ENCODE peak calls at places on chromosome 17, in six cellular contexts. P is mucosa of descending colon, Z is astrocyte of the spinal cord, H is lower leg skin, J is GM20000, W is prostate gland. X is an unnamed sample.
A peak's percentile ranks its signal among the peaks of the same experiment; 100 is the strongest.

GRCh38 chr17:34351041-34351575 is 5.2 kb upstream of the CCL13 start:
- DNase-seq in H (no peak), Z (no peak), J (no peak), P (no peak), W (no peak), X (no peak)

GRCh38 chr17:46163316-46163715 is 29.9 kb downstream of the KANSL1 start:
- DNase-seq in W (no peak), J (no peak), Z (no peak), H (no peak), P (no peak), X (no peak)

GRCh38 chr17:17041018-17041521 is 1.2 kb upstream of the MPRIP start:
- DNase-seq in W (no peak), J (no peak), H (peak; percentile 84), Z (no peak), P (no peak), X (no peak)

GRCh38 chr17:76873856-76874255 is 5.7 kb downstream of the MGAT5B start:
- DNase-seq in W (no peak), J (no peak), P (no peak), Z (no peak), H (no peak), X (no peak)

GRCh38 chr17:7439462-7440112 is at the start of gene FGF11:
- DNase-seq in J (no peak), W (no peak), H (no peak), P (no peak), Z (no peak), X (peak; percentile 15)

GRCh38 chr17:6599364-6599763 is 41.1 kb downstream of the KIAA0753 start:
- DNase-seq in Z (no peak), P (no peak), H (no peak), J (no peak), W (no peak), X (no peak)

GRCh38 chr17:8359769-8360168 is 16.7 kb downstream of the KRABD2 start:
- DNase-seq in Z (peak; percentile 78), J (no peak), P (no peak), W (no peak), H (no peak), X (no peak)

GRCh38 chr17:78883090-78883532 is 19.9 kb downstream of the CEP295NL start:
- DNase-seq in Z (peak; percentile 71), J (no peak), P (no peak), W (no peak), H (peak; percentile 96), X (peak; percentile 20)

GRCh38 chr17:20266806-20267458 is 200.4 kb downstream of the LGALS9B start:
- DNase-seq in W (no peak), P (no peak), J (no peak), H (no peak), Z (peak; percentile 65), X (no peak)

GRCh38 chr17:39064374-39064773 is 87.1 kb downstream of the PLXDC1 start:
- DNase-seq in H (no peak), W (no peak), J (no peak), Z (peak; percentile 45), P (no peak), X (no peak)

GRCh38 chr17:57868007-57868774 is 18.3 kb upstream of the MRPS23 start:
- DNase-seq in J (peak; percentile 86), H (peak; percentile 95), Z (peak; percentile 95), W (peak; percentile 78), P (peak; percentile 35), X (peak; percentile 70)

GRCh38 chr17:55605705-55606104 is 94.5 kb upstream of the SMIM36 start:
- DNase-seq in J (no peak), Z (no peak), H (no peak), P (no peak), W (no peak), X (no peak)

GRCh38 chr17:4953461-4953961 is 2.6 kb downstream of the ENO3 start:
- DNase-seq in J (no peak), W (no peak), H (no peak), P (no peak), Z (peak; percentile 70), X (no peak)

DNA sequence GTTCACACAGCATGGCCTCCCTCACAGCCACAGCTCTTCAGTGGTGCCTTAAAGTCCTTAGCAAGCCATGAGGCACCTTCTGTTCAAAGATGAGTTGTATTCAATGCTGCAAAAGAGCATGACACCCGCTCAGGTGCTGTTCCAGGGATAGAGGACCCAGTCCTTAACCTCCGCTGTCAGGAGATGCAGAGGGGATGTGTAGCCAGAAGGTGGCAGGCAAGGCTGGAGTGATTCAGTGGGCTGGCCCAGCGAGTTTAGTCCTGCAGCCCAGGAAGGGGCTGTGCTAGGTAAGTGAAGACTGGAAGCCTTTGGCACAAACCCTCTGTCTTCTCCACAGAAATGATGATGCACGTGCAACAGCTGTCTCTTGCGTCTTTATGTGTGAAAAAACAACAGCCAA is 25.0 kb upstream of the ADAM11 start:
- DNase-seq in P (no peak), Z (peak; percentile 7), W (no peak), H (no peak), J (no peak), X (no peak)
- TF ChIP-seq CTCF in P (no peak), Z (peak; percentile 48), W (no peak), H (no peak), J (peak; percentile 18), X (no peak)

GRCh38 chr17:73340093-73340596 is 28.3 kb upstream of the CDC42EP4 start:
- DNase-seq in P (no peak), J (no peak), H (no peak), Z (peak; percentile 86), W (no peak), X (peak; percentile 10)
- TF ChIP-seq CTCF in P (no peak), J (no peak), H (no peak), Z (peak; percentile 41), W (no peak), X (no peak)

GRCh38 chr17:2170023-2170422 is 115.1 kb downstream of the HIC1 start:
- DNase-seq in P (peak; percentile 55), Z (no peak), H (no peak), W (no peak), J (peak; percentile 57), X (peak; percentile 56)
- TF ChIP-seq CTCF in P (no peak), Z (peak; percentile 25), H (no peak), W (no peak), J (peak; percentile 51), X (no peak)

DNA sequence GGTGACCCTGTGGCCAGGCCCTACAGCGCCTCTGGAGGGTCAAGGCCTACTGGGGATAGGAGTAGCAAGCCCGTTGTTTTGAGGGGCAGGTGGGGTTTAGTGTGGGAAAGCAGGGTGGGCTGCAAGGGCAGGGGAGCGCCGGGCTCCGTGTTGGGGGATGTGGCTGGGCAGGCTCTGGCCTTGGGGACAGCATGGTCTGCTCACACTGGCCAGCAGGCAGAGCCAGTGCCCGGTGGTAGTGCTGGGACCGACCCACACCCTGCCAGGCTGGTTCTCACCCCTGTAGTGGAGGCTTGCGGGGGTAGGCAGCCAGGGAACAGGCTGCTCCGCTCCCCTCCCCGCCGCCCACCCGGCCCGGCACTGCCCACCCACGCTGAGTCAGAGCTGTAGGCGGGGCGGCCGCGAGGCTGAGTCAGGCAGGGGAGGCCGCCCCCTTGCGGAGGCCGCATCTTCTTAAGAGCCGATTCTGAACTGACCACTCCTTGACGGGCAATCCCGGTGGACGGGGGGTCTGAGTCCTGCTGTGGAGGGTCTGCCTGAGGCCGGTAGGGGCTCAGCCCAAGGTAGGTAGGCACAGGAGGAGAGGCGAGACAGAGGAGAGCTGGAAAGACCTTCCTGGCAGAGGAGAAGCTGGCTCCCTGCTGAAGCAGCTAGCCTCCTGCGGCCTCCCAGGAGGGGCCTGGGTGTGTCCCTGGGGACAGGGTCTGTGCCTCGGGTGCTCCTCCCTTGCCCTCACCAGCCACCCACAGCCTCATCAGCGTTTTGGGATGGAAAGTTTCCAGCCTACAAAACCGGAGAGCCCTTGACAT is 62.4 kb downstream of the BAIAP2 start:
- DNase-seq in J (peak; percentile 68), W (peak; percentile 73), Z (peak; percentile 90), P (peak; percentile 83), H (peak; percentile 95), X (peak; percentile 79)
- TF ChIP-seq CTCF in J (no peak), W (peak; percentile 86), Z (peak; percentile 76), P (no peak), H (no peak), X (peak; percentile 42)

GRCh38 chr17:74806334-74806733 is 30.2 kb upstream of the NAT9 start:
- DNase-seq in Z (no peak), J (no peak), W (no peak), P (no peak), H (no peak), X (no peak)

GRCh38 chr17:74805543-74805991 is 29.4 kb upstream of the NAT9 start:
- DNase-seq in Z (no peak), P (no peak), W (no peak), J (no peak), H (no peak), X (no peak)

GRCh38 chr17:74807376-74807775 is 31.2 kb upstream of the NAT9 start:
- DNase-seq in W (no peak), H (no peak), P (no peak), J (no peak), Z (no peak), X (no peak)

GRCh38 chr17:74809031-74809430 is 32.9 kb upstream of the NAT9 start:
- DNase-seq in J (no peak), H (no peak), Z (no peak), P (no peak), W (no peak), X (no peak)

GRCh38 chr17:74807925-74808324 is 31.8 kb upstream of the NAT9 start:
- DNase-seq in W (no peak), J (no peak), P (no peak), Z (no peak), H (no peak), X (no peak)
- TF ChIP-seq CTCF in W (no peak), J (no peak), P (no peak), Z (no peak), H (no peak), X (no peak)

DNA sequence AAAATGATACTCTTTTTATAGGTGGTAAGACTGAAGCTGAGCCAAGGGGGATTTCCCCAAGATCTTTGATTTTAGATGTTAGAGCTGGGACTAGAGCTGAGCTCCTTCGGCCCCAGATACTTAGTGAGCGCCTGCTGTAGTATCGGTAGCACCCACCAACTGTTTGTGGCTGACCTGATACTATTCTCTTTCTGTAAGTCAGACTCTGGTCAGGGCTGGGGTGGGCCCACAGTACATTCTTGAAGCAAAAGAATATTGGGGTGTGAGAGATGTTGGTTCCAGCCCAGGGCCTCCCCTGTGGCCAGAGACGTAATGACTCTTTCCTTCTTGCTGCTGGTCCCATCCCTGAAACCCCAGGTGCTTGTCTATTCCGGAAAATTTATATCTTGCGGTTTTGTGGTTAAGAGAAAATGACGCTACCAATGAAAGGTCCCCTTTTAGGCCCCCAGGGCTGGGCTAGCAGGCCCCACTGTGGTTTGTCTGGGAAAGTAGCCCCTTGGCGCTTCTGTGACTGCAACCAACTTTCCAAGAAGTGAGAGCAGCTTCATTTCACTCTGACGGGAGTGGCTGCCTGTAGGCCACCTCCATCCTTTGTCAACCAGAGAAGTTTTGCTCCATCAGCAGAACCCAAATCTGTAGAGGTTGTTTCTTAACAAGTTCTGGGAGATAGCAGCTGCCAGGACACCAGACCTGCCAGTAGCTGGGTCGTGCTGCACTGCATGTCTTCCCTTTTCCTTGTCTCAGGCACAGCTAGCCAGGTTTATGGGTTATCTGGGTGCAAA is 86.4 kb upstream of the LGALS9 start:
- DNase-seq in Z (peak; percentile 91), J (peak; percentile 85), P (no peak), H (no peak), W (no peak), X (peak; percentile 96)
- TF ChIP-seq CTCF in Z (no peak), J (no peak), P (no peak), H (no peak), W (no peak), X (no peak)

DNA sequence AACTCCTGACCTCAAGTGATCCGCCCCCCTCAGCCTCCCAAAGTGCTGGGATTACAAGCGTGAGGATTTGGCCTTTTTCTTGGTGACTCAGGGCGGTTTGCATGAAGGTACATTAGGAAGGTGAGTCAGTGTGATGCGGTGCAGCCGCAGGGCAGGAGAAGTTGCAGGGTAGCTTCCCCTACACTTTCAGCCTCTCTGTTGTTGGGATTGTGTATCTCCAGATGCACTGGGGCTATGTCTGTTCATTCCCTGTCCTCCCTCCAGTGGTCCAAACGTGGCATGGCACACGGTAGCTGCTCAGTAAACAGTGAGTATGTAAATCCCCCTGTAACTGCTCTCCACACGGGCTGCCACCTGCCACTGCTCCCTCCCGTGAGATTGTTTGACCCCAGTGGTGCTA is 109.1 kb upstream of the CDC42EP4 start:
- DNase-seq in W (no peak), J (no peak), P (no peak), Z (peak; percentile 16), H (no peak), X (no peak)
- TF ChIP-seq CTCF in W (no peak), J (no peak), P (no peak), Z (peak; percentile 50), H (no peak), X (no peak)